ENCODE peak calls at places on chromosomes 2 and 18, in nine cellular contexts. V, H, W, S, M, K, C, F and P are unnamed samples.

GRCh38 chr2:172101707-172102158 is 967 bp downstream of the DLX2 start:
- DNase-seq in V (no peak), H (no peak), W (no peak), S (no peak), M (no peak), K (peak), C (no peak), F (no peak), P (no peak)

GRCh38 chr18:55998071-55998522 is 410.1 kb upstream of the TCF4 start:
- DNase-seq in V (no peak), H (peak), W (peak), S (peak), M (peak), K (no peak), C (no peak), F (peak), P (peak)

GRCh38 chr2:229852565-229852964 is 69.2 kb downstream of the TRIP12 start:
- DNase-seq in V (peak), H (no peak), W (peak), S (peak), M (peak), K (no peak), C (peak), F (no peak), P (peak)

GRCh38 chr2:15800489-15801329 is 139.6 kb upstream of the MYCN start:
- DNase-seq in V (no peak), H (no peak), W (peak), S (no peak), M (no peak), K (no peak), C (no peak), F (peak), P (no peak)

GRCh38 chr18:58497845-58498244 is 131.0 kb downstream of the ALPK2 start:
- DNase-seq in V (no peak), H (no peak), W (no peak), S (no peak), M (peak), K (no peak), C (no peak), F (no peak), P (no peak)

GRCh38 chr2:120901213-120901612 is 165.5 kb downstream of the GLI2 start:
- DNase-seq in V (no peak), H (no peak), W (no peak), S (no peak), M (no peak), K (no peak), C (no peak), F (no peak), P (peak)

GRCh38 chr18:59617468-59617932 is 79.7 kb downstream of the CCBE1 start:
- DNase-seq in V (no peak), H (no peak), W (no peak), S (no peak), M (no peak), K (no peak), C (no peak), F (no peak), P (peak)

GRCh38 chr18:57728941-57729511 is 74.1 kb downstream of the ATP8B1 start:
- DNase-seq in V (no peak), H (no peak), W (no peak), S (no peak), M (peak), K (no peak), C (no peak), F (peak), P (peak)

GRCh38 chr2:39370101-39370500 is 67.0 kb downstream of the MAP4K3 start:
- DNase-seq in V (no peak), H (no peak), W (no peak), S (no peak), M (peak), K (no peak), C (no peak), F (no peak), P (no peak)

GRCh38 chr18:12092398-12093229 is 1.0 kb upstream of the ANKRD62 start:
- DNase-seq in V (no peak), H (peak), W (no peak), S (peak), M (no peak), K (peak), C (no peak), F (peak), P (no peak)

GRCh38 chr2:153870308-153870707 is 1.4 kb upstream of the GALNT13 start:
- DNase-seq in V (no peak), H (no peak), W (no peak), S (no peak), M (no peak), K (no peak), C (no peak), F (peak), P (no peak)

GRCh38 chr2:210461401-210461800 is 15.2 kb downstream of the LANCL1 start:
- DNase-seq in V (peak), H (no peak), W (no peak), S (no peak), M (no peak), K (no peak), C (no peak), F (no peak), P (no peak)

GRCh38 chr2:54579682-54580349 is 123.7 kb downstream of the SPTBN1 start:
- DNase-seq in V (peak), H (no peak), W (no peak), S (no peak), M (no peak), K (peak), C (no peak), F (peak), P (no peak)

GRCh38 chr18:2826581-2826980 is 20.2 kb upstream of the EMILIN2 start:
- DNase-seq in V (no peak), H (no peak), W (peak), S (peak), M (no peak), K (no peak), C (no peak), F (peak), P (peak)

GRCh38 chr2:99698896-99699295 is 209.1 kb upstream of the REV1 start:
- DNase-seq in V (no peak), H (no peak), W (no peak), S (no peak), M (peak), K (no peak), C (no peak), F (no peak), P (peak)

GRCh38 chr2:209809256-209809655 is 37.6 kb downstream of the UNC80 start:
- DNase-seq in V (peak), H (no peak), W (no peak), S (no peak), M (no peak), K (no peak), C (no peak), F (no peak), P (no peak)

GRCh38 chr18:38545071-38545470 is 979.5 kb upstream of the CELF4 start:
- DNase-seq in V (no peak), H (no peak), W (no peak), S (no peak), M (no peak), K (no peak), C (no peak), F (peak), P (no peak)

GRCh38 chr2:144414324-144414845 is 105.5 kb downstream of the ZEB2 start:
- DNase-seq in V (peak), H (no peak), W (peak), S (no peak), M (peak), K (no peak), C (peak), F (peak), P (peak)

GRCh38 chr2:99572380-99572779 is 82.6 kb upstream of the REV1 start:
- DNase-seq in V (no peak), H (no peak), W (peak), S (no peak), M (no peak), K (no peak), C (no peak), F (no peak), P (no peak)

GRCh38 chr2:56803596-56803995 is 619.8 kb downstream of the CCDC85A start:
- DNase-seq in V (no peak), H (no peak), W (no peak), S (no peak), M (no peak), K (no peak), C (no peak), F (no peak), P (no peak)

GRCh38 chr2:70516596-70516995 is 37.0 kb downstream of the TGFA start:
- DNase-seq in V (peak), H (no peak), W (no peak), S (no peak), M (no peak), K (no peak), C (no peak), F (no peak), P (no peak)

GRCh38 chr18:36772339-36772738 is 56.5 kb downstream of the TPGS2 start:
- DNase-seq in V (no peak), H (no peak), W (peak), S (no peak), M (peak), K (no peak), C (peak), F (no peak), P (no peak)

GRCh38 chr2:88201811-88202169 is 31.6 kb downstream of the THNSL2 start:
- DNase-seq in V (no peak), H (no peak), W (no peak), S (no peak), M (no peak), K (no peak), C (no peak), F (no peak), P (no peak)

GRCh38 chr2:105953942-105954341 is 209.2 kb downstream of the NCK2 start:
- DNase-seq in V (no peak), H (no peak), W (no peak), S (no peak), M (no peak), K (no peak), C (no peak), F (no peak), P (no peak)

GRCh38 chr2:73920577-73921545 is 5.8 kb upstream of the DGUOK start:
- DNase-seq in V (no peak), H (peak), W (peak), S (no peak), M (peak), K (peak), C (no peak), F (peak), P (no peak)

GRCh38 chr18:54263904-54264336 is 5.4 kb upstream of the POLI start:
- DNase-seq in V (peak), H (no peak), W (no peak), S (no peak), M (no peak), K (no peak), C (no peak), F (no peak), P (no peak)

GRCh38 chr2:205712508-205712907 is 30.2 kb downstream of the NRP2 start:
- DNase-seq in V (no peak), H (no peak), W (peak), S (no peak), M (peak), K (no peak), C (no peak), F (no peak), P (peak)

GRCh38 chr2:33268246-33268831 is 208.1 kb upstream of the RASGRP3 start:
- DNase-seq in V (no peak), H (no peak), W (peak), S (no peak), M (no peak), K (no peak), C (peak), F (no peak), P (peak)

GRCh38 chr2:224163573-224164307 is 124.7 kb upstream of the SERPINE2 start:
- DNase-seq in V (no peak), H (no peak), W (peak), S (peak), M (peak), K (no peak), C (no peak), F (peak), P (peak)

GRCh38 chr2:216596234-216596985 is 36.8 kb upstream of the IGFBP2 start:
- DNase-seq in V (no peak), H (no peak), W (peak), S (peak), M (peak), K (no peak), C (peak), F (peak), P (peak)

GRCh38 chr18:473687-474265 is 26.7 kb downstream of the COLEC12 start:
- DNase-seq in V (no peak), H (no peak), W (no peak), S (no peak), M (no peak), K (no peak), C (no peak), F (no peak), P (peak)

GRCh38 chr18:59593291-59593717 is 103.9 kb downstream of the CCBE1 start:
- DNase-seq in V (no peak), H (no peak), W (peak), S (no peak), M (peak), K (no peak), C (peak), F (no peak), P (peak)

GRCh38 chr2:241063587-241063986 is 38.5 kb downstream of the MTERF4 start:
- DNase-seq in V (no peak), H (peak), W (no peak), S (no peak), M (no peak), K (no peak), C (no peak), F (no peak), P (no peak)
- TF ChIP-seq CTCF in V (no peak), H (no peak), W (no peak), S (no peak), M (no peak), K (no peak), C (no peak), F (peak), P (no peak)

GRCh38 chr2:5696741-5697521 is 4.7 kb downstream of the SOX11 start:
- DNase-seq in V (peak), H (no peak), W (no peak), S (no peak), M (peak), K (no peak), C (no peak), F (peak), P (no peak)

GRCh38 chr2:5696351-5696740 is 4.2 kb downstream of the SOX11 start:
- DNase-seq in V (peak), H (no peak), W (no peak), S (no peak), M (peak), K (no peak), C (no peak), F (no peak), P (no peak)

GRCh38 chr2:5697554-5697953 is 5.4 kb downstream of the SOX11 start:
- DNase-seq in V (no peak), H (no peak), W (no peak), S (no peak), M (no peak), K (no peak), C (no peak), F (no peak), P (no peak)

GRCh38 chr2:5694016-5694690 is 2.0 kb downstream of the SOX11 start:
- DNase-seq in V (no peak), H (no peak), W (no peak), S (no peak), M (peak), K (no peak), C (no peak), F (peak), P (no peak)

GRCh38 chr2:5695641-5696350 is 3.6 kb downstream of the SOX11 start:
- DNase-seq in V (peak), H (no peak), W (no peak), S (no peak), M (peak), K (no peak), C (no peak), F (peak), P (no peak)
- H3K4me3 ChIP-seq in V (no peak), H (no peak), W (peak), S (peak), M (peak), K (no peak), C (peak), F (peak), P (no peak)

GRCh38 chr2:138777996-138778395 is 2.2 kb downstream of the NXPH2 start:
- DNase-seq in V (no peak), H (no peak), W (peak), S (no peak), M (peak), K (no peak), C (no peak), F (peak), P (peak)

GRCh38 chr2:138779451-138780440 is at the start of gene NXPH2:
- DNase-seq in V (peak), H (no peak), W (no peak), S (no peak), M (no peak), K (no peak), C (no peak), F (peak), P (no peak)

GRCh38 chr2:138782378-138782777 is 2.2 kb upstream of the NXPH2 start:
- DNase-seq in V (no peak), H (no peak), W (no peak), S (no peak), M (no peak), K (no peak), C (no peak), F (no peak), P (no peak)

GRCh38 chr2:138780908-138781307 is 718 bp upstream of the NXPH2 start:
- DNase-seq in V (no peak), H (no peak), W (no peak), S (no peak), M (no peak), K (no peak), C (no peak), F (no peak), P (no peak)

DNA sequence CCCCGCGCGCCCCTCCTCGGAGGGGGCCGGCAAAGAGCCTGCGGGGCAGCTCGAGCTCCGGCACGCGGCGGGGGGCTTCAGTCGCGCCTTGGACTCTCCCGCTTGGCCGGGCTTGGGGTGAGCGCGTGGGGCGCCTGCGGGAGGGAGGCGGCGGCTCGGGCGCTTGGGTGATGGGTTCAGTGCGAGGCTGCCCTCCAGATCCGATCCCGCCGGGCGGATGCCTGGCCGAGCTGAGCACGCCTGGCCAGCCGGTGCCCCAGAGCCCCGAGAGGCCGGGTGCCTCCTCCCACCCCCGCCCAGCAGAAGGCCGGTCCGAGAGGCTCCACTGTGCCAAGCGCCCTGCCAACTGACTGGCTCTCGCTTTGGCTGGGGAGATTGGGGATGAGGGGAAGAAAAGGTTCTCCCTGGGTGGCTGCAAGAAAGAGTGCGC is 276 bp upstream of the NXPH2 start:
- DNase-seq in V (peak), H (no peak), W (no peak), S (no peak), M (no peak), K (no peak), C (no peak), F (peak), P (no peak)
- TF ChIP-seq CTCF in V (no peak), H (no peak), W (no peak), S (no peak), M (no peak), K (no peak), C (no peak), F (no peak), P (no peak)

GRCh38 chr2:219308142-219309093 is 783 bp downstream of the PTPRN start:
- DNase-seq in V (peak), H (peak), W (peak), S (peak), M (peak), K (peak), C (no peak), F (peak), P (peak)
- H3K4me3 ChIP-seq in V (no peak), H (no peak), W (peak), S (no peak), M (peak), K (no peak), C (peak), F (no peak), P (peak)

DNA sequence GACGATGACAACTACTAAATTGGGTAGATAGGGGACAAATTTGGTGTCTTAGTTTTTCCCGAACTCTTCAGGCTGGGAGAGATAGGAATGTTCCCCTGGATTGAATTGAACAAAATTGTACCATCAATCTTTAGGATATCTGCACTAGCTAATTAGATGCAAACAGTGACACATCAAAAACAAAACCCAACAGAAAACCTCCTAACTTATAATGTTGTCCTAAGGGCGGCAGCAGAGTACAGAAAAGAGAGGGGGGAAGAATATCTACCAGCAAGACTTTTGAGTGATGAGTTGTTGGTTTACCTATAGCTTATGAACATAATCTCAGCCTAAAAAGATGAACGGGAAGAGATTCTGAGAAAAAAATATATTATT is 342.9 kb downstream of the INSIG2 start:
- DNase-seq in V (no peak), H (no peak), W (no peak), S (no peak), M (no peak), K (no peak), C (no peak), F (no peak), P (no peak)
- TF ChIP-seq CTCF in V (no peak), H (no peak), W (no peak), S (no peak), M (no peak), K (no peak), C (no peak), F (peak), P (peak)

GRCh38 chr2:24359129-24359528 is 1.2 kb downstream of the ITSN2 start:
- DNase-seq in V (no peak), H (no peak), W (no peak), S (no peak), M (no peak), K (no peak), C (no peak), F (no peak), P (peak)
- H3K4me3 ChIP-seq in V (peak), H (peak), W (peak), S (peak), M (peak), K (peak), C (peak), F (peak), P (peak)